ENCODE peak calls at places on chromosomes 4 and X, in four cellular contexts. A is GM12865, X is IMR-90, V is kidney. U is an unnamed sample.

GRCh38 chr4:14652522-14652921 is 349.8 kb upstream of the CPEB2 start:
- DNase-seq in A (no peak), X (no peak), V (no peak), U (no peak)

GRCh38 chr4:7389101-7389701 is 45.5 kb downstream of the PSAPL1 start:
- DNase-seq in A (no peak), V (peak), X (no peak), U (peak)

GRCh38 chr4:175412161-175412560 is 399.9 kb downstream of the GPM6A start:
- DNase-seq in X (peak), V (peak), A (no peak), U (no peak)

GRCh38 chr4:1351854-1352633 is 5.0 kb downstream of the UVSSA start:
- DNase-seq in V (peak), X (peak), A (peak), U (no peak)

GRCh38 chrX:9926002-9926401 is 41.2 kb upstream of the CLDN34 start:
- DNase-seq in A (no peak), X (no peak), V (no peak), U (no peak)

GRCh38 chr4:8105303-8106100 is 53.1 kb downstream of the ABLIM2 start:
- DNase-seq in A (no peak), V (peak), X (no peak), U (no peak)

GRCh38 chrX:130716822-130717405 is 186.1 kb downstream of the ENOX2 start:
- DNase-seq in X (no peak), V (no peak), A (no peak), U (no peak)

GRCh38 chrX:97705936-97706335 is 822.2 kb downstream of the RPA4 start:
- DNase-seq in A (no peak), V (no peak), X (peak), U (no peak)

GRCh38 chr4:150127757-150128156 is 49.5 kb downstream of the DCLK2 start:
- DNase-seq in V (no peak), A (no peak), X (peak), U (no peak)

GRCh38 chr4:15482842-15483241 is 13.2 kb downstream of the CC2D2A start:
- DNase-seq in V (no peak), X (no peak), A (no peak), U (no peak)

GRCh38 chrX:40444798-40445496 is 135.8 kb upstream of the ATP6AP2 start:
- DNase-seq in A (no peak), V (no peak), X (no peak), U (no peak)

GRCh38 chr4:20283039-20283438 is 31.3 kb downstream of the SLIT2 start:
- DNase-seq in V (no peak), X (no peak), A (no peak), U (no peak)

GRCh38 chrX:154430504-154430903 is 2.0 kb downstream of the ATP6AP1 start:
- DNase-seq in V (no peak), X (no peak), A (no peak), U (no peak)

DNA sequence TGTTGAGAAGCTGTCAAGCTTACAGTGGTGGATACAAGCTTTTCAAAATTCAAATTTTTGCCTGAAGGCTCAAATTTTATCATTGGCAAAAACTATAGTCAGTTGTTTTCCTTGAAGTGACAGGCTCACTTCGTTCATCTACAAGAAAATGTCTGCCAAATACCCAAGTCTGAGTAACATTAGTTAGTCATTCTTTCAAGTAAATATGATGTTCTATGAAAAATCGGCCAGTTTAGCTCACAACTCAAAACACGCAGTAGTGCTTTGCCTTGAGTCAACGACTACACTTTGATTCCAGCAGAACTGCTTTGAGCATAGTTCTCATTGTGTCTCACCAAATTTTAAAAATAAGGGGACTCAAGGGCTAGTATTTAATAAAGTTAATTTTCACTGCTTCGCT is 170.3 kb upstream of the MAMLD1 start:
- DNase-seq in X (peak), V (no peak), A (no peak), U (no peak)
- TF ChIP-seq CTCF in X (no peak), V (no peak), A (no peak), U (no peak)

DNA sequence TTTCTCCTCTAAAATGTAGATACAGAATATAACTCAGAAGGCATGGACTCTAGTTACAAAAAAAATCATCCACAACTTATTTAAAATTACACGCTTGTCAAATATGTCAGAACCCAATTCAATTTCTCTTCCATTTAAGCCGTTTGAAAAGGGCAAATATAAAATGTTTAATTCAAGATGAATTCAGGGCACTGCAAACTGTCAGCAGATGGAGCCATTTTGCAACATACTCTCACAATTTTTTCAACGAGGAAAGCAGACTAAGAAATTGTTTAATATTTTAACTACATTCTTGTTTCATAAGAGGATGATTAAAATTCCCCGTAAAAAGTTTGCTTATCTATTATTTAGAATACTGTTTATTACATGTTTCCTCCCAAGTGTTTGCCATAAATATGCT is 321.3 kb upstream of the CPXCR1 start:
- DNase-seq in A (no peak), X (no peak), V (no peak), U (no peak)
- TF ChIP-seq CTCF in A (no peak), X (peak), V (peak), U (peak)

DNA sequence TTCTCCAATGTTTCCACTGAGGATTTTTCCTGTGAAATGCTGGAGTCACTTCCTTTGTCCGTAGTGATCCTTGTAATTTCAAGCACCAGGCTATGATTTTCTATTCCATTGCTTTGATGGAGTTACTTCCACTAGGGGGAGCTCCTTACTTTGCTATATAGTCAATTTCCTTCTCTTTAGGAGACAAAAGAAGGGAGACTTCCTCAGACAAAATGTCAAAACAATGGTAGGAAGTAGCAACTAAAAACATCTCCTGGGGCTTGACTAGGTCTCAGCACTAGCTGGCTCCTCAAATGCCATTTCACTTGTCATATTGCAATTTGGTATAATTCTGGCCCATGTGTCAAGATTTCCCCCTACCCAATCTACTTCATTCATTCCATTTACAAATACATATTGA is 24.1 kb downstream of the ZCCHC12 start:
- DNase-seq in V (no peak), A (peak), X (peak), U (no peak)
- TF ChIP-seq CTCF in V (peak), A (peak), X (peak), U (peak)

DNA sequence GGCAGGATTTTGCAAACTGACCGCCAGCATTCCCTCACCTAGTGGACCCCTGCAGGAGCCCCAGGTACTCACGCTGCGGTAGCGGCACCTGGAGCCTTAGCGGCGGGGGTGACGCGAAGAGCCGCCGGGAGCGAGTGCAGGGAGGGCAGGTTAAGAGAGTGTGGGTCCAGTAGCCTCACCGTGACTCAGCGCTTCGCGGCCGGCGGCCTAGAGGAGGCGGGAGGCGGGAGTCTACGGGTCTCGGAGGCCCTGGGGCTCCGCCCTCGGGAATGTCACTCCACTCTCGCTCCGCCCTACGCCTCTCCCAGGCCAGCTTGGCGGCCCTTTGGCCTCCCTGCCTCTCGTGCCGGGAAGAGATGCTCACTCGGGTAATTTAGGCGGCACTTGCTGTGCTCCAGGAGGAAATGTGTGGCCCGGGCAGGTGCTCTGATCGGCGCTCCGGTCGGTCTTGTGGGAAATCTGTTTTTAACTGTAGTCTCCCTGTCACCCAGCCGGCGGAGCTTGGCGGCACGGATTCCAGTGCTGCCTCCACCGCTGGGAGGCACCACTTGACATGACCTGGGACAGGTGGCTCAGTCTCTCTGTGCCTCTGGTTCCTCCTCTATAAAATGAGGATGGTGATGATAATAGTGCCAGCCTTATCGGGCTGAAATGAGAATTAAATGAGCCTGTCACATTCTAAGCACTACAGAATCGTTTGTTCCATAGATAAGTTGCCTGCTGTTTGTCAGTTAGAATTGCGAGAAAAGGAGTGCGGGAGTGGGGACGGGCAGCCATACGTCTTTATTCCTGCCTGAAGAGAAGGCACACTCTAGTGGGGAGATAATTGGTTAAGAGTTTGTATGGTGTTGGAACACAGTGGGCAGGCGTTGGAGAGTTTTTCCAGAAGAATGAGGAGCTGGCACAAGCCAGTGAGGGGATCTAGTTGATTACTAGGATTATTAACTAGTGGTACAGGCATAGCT is at the start of gene PIR:
- DNase-seq in X (peak), V (peak), A (peak), U (peak)
- TF ChIP-seq CTCF in X (peak), V (peak), A (peak), U (peak)

GRCh38 chrX:119288890-119289393 is 52.9 kb downstream of the PGRMC1 start:
- DNase-seq in A (no peak), V (no peak), X (no peak), U (no peak)
- TF ChIP-seq CTCF in A (no peak), V (no peak), X (no peak), U (no peak)